ENCODE peak calls at places on chromosomes 11 and 22, in eight cellular contexts. F is Panc1, S is HCT116, C is HepG2, W is K562, E is GM12878, N is upper lobe of left lung, D is GM23338. L is an unnamed sample.

GRCh38 chr22:44379817-44380560 is 67.2 kb upstream of the SHISAL1 start:
- ATAC-seq in F (no peak), E (no peak), W (no peak), C (no peak), D (no peak), S (no peak), N (no peak), L (no peak)

GRCh38 chr22:26672060-26672471 is 14.7 kb downstream of the MIAT start:
- ATAC-seq in E (peak; percentile 43), N (no peak), S (peak; percentile 19), C (no peak), D (no peak), F (no peak), W (no peak), L (no peak)

GRCh38 chr22:29584975-29585374 is 4.1 kb upstream of the NIPSNAP1 start:
- ATAC-seq in F (no peak), E (no peak), D (no peak), S (no peak), N (no peak), W (no peak), C (no peak), L (no peak)

GRCh38 chr11:125263268-125263790 is 98.8 kb downstream of the PKNOX2 start:
- ATAC-seq in N (peak; percentile 82), W (peak; percentile 40), D (peak; percentile 80), C (peak; percentile 74), E (no peak), S (no peak), F (no peak), L (peak; percentile 68)

GRCh38 chr11:114270531-114271270 is 25.5 kb upstream of the NNMT start:
- ATAC-seq in W (no peak), D (no peak), N (no peak), C (no peak), E (no peak), F (no peak), S (no peak), L (no peak)

GRCh38 chr22:46110215-46110614 is 40.1 kb upstream of the PPARA start:
- ATAC-seq in D (peak; percentile 43), C (no peak), F (peak; percentile 12), N (no peak), S (peak; percentile 53), W (peak; percentile 78), E (peak; percentile 60), L (no peak)

GRCh38 chr11:96105197-96105895 is 181.4 kb upstream of the MTMR2 start:
- ATAC-seq in E (peak; percentile 56), C (no peak), S (no peak), D (no peak), F (no peak), N (no peak), W (no peak), L (no peak)

GRCh38 chr22:37254867-37255233 is 10.8 kb upstream of the RAC2 start:
- ATAC-seq in F (no peak), E (no peak), S (no peak), D (no peak), N (no peak), C (no peak), W (no peak), L (no peak)

GRCh38 chr11:83938148-83938547 is 652.0 kb upstream of the CCDC90B start:
- ATAC-seq in C (no peak), D (no peak), F (no peak), N (no peak), S (no peak), E (peak; percentile 80), W (no peak), L (no peak)

GRCh38 chr11:87252869-87253268 is 215.1 kb downstream of the TMEM135 start:
- ATAC-seq in E (peak; percentile 46), C (no peak), D (no peak), S (no peak), W (no peak), N (no peak), F (no peak), L (no peak)

GRCh38 chr22:41976961-41977566 is 7.8 kb downstream of the SEPTIN3 start:
- ATAC-seq in N (no peak), F (peak; percentile 49), W (no peak), S (peak; percentile 21), C (no peak), E (no peak), D (peak; percentile 67), L (no peak)

GRCh38 chr11:34909955-34910354 is 6.2 kb downstream of the APIP start:
- ATAC-seq in D (no peak), N (no peak), E (peak; percentile 39), F (no peak), C (no peak), W (no peak), S (no peak), L (no peak)

GRCh38 chr22:41478891-41479521 is 10.1 kb downstream of the ACO2 start:
- ATAC-seq in C (no peak), F (no peak), N (peak; percentile 69), D (no peak), S (no peak), E (peak; percentile 58), W (no peak), L (peak; percentile 60)

GRCh38 chr22:17823226-17823625 is 49.0 kb upstream of the BID start:
- ATAC-seq in C (no peak), E (no peak), D (no peak), N (no peak), W (no peak), S (no peak), F (no peak), L (no peak)

GRCh38 chr11:125768256-125769046 is 10.2 kb downstream of the PATE2 start:
- ATAC-seq in E (no peak), C (no peak), W (no peak), S (no peak), N (no peak), F (no peak), D (no peak), L (no peak)

GRCh38 chr11:122157540-122158173 is 41.6 kb upstream of the BLID start:
- ATAC-seq in N (no peak), S (no peak), F (peak; percentile 44), W (no peak), D (no peak), E (no peak), C (no peak), L (no peak)

GRCh38 chr22:32206774-32207758 is 2.2 kb upstream of the RFPL2 start:
- ATAC-seq in N (no peak), F (peak; percentile 67), S (peak; percentile 74), D (peak; percentile 50), C (peak; percentile 53), W (peak; percentile 84), E (peak; percentile 81), L (no peak)

GRCh38 chr11:66652651-66653050 is 14.1 kb downstream of the RBM4 start:
- ATAC-seq in C (peak; percentile 10), S (no peak), W (peak; percentile 18), F (peak; percentile 39), D (no peak), E (no peak), N (no peak), L (no peak)

GRCh38 chr11:15118431-15118830 is 3.7 kb downstream of the INSC start:
- ATAC-seq in F (no peak), S (no peak), C (no peak), N (no peak), D (no peak), W (no peak), E (peak; percentile 57), L (no peak)

GRCh38 chr11:101582242-101583052 is 1.4 kb downstream of the TRPC6 start:
- ATAC-seq in D (peak; percentile 56), S (no peak), W (no peak), F (no peak), C (no peak), N (peak; percentile 44), E (no peak), L (no peak)

GRCh38 chr11:107921997-107922396 is 6.3 kb upstream of the RAB39A start:
- ATAC-seq in C (no peak), E (no peak), N (no peak), D (no peak), S (no peak), W (no peak), F (no peak), L (no peak)

GRCh38 chr11:134617360-134617759 is 205.3 kb upstream of the B3GAT1 start:
- ATAC-seq in D (no peak), S (no peak), E (no peak), N (no peak), C (no peak), F (no peak), W (no peak), L (no peak)

DNA sequence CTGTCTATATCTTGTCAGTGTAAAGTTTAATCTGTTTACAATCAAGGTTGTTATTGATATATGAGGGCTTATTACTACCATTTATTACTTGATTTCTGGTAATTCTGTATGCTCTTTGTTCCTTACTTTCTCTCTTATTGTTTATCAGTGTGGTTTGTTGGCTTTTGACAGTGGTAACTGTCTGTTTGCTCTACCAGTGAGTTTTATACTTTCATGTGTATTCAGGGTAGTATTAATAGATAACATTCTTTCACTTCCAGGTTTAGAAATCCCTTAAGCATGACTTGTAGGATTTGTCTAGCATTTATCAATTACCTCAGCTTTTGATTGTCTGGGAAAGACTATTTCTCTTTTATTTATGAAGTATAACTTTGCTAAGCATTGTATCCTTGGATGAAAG is 37.5 kb upstream of the SLC22A25 start:
- ATAC-seq in E (no peak), N (no peak), S (no peak), F (no peak), D (no peak), W (no peak), C (no peak), L (no peak)
- TF ChIP-seq CTCF in E (no peak), N (no peak), S (no peak), F (no peak), D (no peak), W (no peak), C (no peak), L (no peak)

GRCh38 chr11:110319501-110319900 is 23.1 kb upstream of the RDX start:
- ATAC-seq in D (no peak), S (no peak), C (no peak), F (no peak), E (no peak), W (no peak), N (no peak), L (no peak)
- TF ChIP-seq POLR2AphosphoS5 in D (no peak), S (no peak), C (no peak), F (no peak), E (no peak), W (no peak), N (no peak), L (no peak)

GRCh38 chr11:127470485-127470884 is 469.9 kb upstream of the KIRREL3 start:
- ATAC-seq in N (no peak), E (peak; percentile 84), S (no peak), C (no peak), D (peak; percentile 48), F (no peak), W (no peak), L (no peak)
- TF ChIP-seq CTCF in N (peak; percentile 21), E (peak; percentile 23), S (no peak), C (no peak), D (peak; percentile 65), F (peak; percentile 55), W (no peak), L (no peak)

DNA sequence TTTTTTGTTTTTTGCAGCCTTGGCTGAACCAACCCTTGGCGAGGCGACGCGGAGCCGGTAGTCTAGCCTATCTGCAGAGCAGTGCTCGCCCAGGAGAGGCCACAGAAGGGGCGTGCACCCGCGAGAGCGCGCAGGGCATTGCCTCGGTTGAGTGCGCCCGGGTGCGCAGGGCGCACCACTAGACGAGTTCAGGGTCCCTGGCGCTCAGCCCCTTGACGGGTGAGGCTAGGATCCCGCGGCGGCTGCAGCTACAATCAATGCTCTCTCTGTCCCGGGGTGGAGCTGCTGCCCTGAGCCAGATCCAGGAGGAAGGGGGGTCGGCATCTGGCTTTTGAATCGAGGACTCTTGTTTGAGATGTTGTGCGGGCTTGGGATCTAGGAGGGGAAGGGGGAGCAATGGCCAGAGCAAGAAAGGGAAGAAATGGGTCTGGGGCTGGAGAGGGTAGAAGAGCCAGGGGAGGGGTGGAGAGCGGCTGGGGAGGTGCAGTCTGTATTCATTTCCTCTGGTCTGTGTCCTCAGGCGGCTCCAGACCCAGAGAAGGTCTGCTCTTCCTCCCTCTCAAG is 949 bp downstream of the THY1 start:
- ATAC-seq in F (peak; percentile 68), C (peak; percentile 39), D (peak; percentile 54), E (peak; percentile 82), W (no peak), N (no peak), S (no peak), L (no peak)
- TF ChIP-seq POLR2AphosphoS5 in F (no peak), C (no peak), D (peak; percentile 15), E (no peak), W (no peak), N (no peak), S (no peak), L (no peak)